ENCODE peak calls at places on chromosomes 12 and 14, in nine cellular contexts. K is naive thymus-derived CD8-positive, alpha-beta T cell; G is esophagus muscularis mucosa; A is GM18507; D is psoas muscle; L is central memory CD4-positive, alpha-beta T cell; V is stimulated activated CD4-positive, alpha-beta T cell treated with anti-CD3 and anti-CD28 coated beads, TNF-alpha, amount 100 ng/mL, for 1 hour; H is Kasumi-1; T is activated naive CD4-positive, alpha-beta T cell treated with Interleukin-2 at 50 U/mL for 16 hours. P is an unnamed sample.

GRCh38 chr12:123384318-123384993 is 524 bp downstream of the KMT5A start:
- DNase-seq in H (no peak), D (peak), V (no peak), T (no peak), K (no peak), G (no peak), A (no peak), L (no peak), P (no peak)

GRCh38 chr12:65675141-65675621 is 149.1 kb upstream of the HMGA2 start:
- DNase-seq in H (no peak), T (no peak), G (no peak), A (no peak), V (no peak), L (no peak), K (no peak), D (no peak), P (no peak)

GRCh38 chr12:76030378-76031080 is 1.0 kb downstream of the PHLDA1 start:
- DNase-seq in L (peak), T (peak), D (peak), H (no peak), A (no peak), G (peak), V (no peak), K (peak), P (no peak)

GRCh38 chr12:48388430-48388829 is 37.7 kb upstream of the ZNF641 start:
- DNase-seq in T (no peak), A (no peak), H (no peak), G (no peak), V (no peak), D (no peak), L (no peak), K (no peak), P (no peak)

GRCh38 chr12:103908877-103909276 is 21.3 kb upstream of the HSP90B1 start:
- DNase-seq in L (no peak), D (no peak), H (no peak), K (no peak), T (no peak), V (no peak), G (no peak), A (no peak), P (no peak)

GRCh38 chr12:108647199-108647935 is 13.7 kb upstream of the SELPLG start:
- DNase-seq in K (no peak), L (no peak), V (no peak), T (no peak), H (no peak), G (no peak), A (no peak), D (no peak), P (no peak)

GRCh38 chr12:31232361-31232965 is 93.5 kb downstream of the SINHCAF start:
- DNase-seq in V (no peak), D (no peak), A (no peak), L (no peak), G (peak), T (no peak), H (no peak), K (no peak), P (no peak)

GRCh38 chr14:99378782-99379214 is 101.9 kb downstream of the SETD3 start:
- DNase-seq in G (no peak), D (no peak), L (no peak), T (no peak), V (no peak), H (no peak), A (no peak), K (no peak), P (no peak)

GRCh38 chr12:66903782-66904396 is 225.0 kb upstream of the GRIP1 start:
- DNase-seq in K (no peak), D (no peak), V (no peak), A (no peak), G (no peak), T (no peak), H (peak), L (no peak), P (no peak)

P was measured in GM12864.